ENCODE peak calls at places on chromosome 6, in nine cellular contexts. R is stomach, A is hepatocyte, C is IMR-90, V is cardiac muscle cell, I is mucosa of descending colon, S is neural progenitor cell, H is RWPE1, L is endothelial cell. X is an unnamed sample.

GRCh38 chr6:166629628-166630027 is 2.6 kb upstream of the RPS6KA2 start:
- DNase-seq in R (no peak), A (no peak), C (peak; percentile 89), V (peak; percentile 57), I (no peak), S (no peak), H (no peak), L (no peak), X (no peak)

GRCh38 chr6:47714802-47715201 is 16.4 kb downstream of the ADGRF4 start:
- DNase-seq in R (no peak), A (no peak), C (no peak), V (peak; percentile 37), I (no peak), S (no peak), H (no peak), L (no peak), X (no peak)

GRCh38 chr6:125810435-125810834 is 19.7 kb downstream of the NCOA7 start:
- DNase-seq in R (no peak), A (no peak), C (no peak), V (no peak), I (no peak), S (no peak), H (no peak), L (no peak), X (no peak)

GRCh38 chr6:39263299-39264037 is 34.2 kb upstream of the KCNK5 start:
- DNase-seq in R (no peak), A (no peak), C (no peak), V (no peak), I (no peak), S (no peak), H (no peak), L (no peak), X (no peak)

GRCh38 chr6:116266803-116267202 is 12.9 kb downstream of the TSPYL1 start:
- DNase-seq in R (no peak), A (no peak), C (no peak), V (no peak), I (no peak), S (no peak), H (no peak), L (no peak), X (no peak)

GRCh38 chr6:55276745-55277627 is 50.3 kb upstream of the GFRAL start:
- DNase-seq in R (no peak), A (peak; percentile 78), C (peak; percentile 72), V (peak; percentile 84), I (peak; percentile 12), S (peak; percentile 71), H (peak; percentile 39), L (peak; percentile 34), X (peak; percentile 39)

GRCh38 chr6:140002406-140003022 is 628.1 kb upstream of the CITED2 start:
- DNase-seq in R (no peak), A (no peak), C (peak; percentile 16), V (no peak), I (no peak), S (no peak), H (no peak), L (no peak), X (no peak)

GRCh38 chr6:139029470-139030210 is 1.1 kb downstream of the ABRACL start:
- DNase-seq in R (peak; percentile 69), A (peak; percentile 70), C (peak; percentile 59), V (peak; percentile 72), I (peak; percentile 74), S (peak; percentile 63), H (peak; percentile 30), L (peak; percentile 61), X (peak; percentile 60)

GRCh38 chr6:148200302-148200701 is 142.3 kb upstream of the SASH1 start:
- DNase-seq in R (peak; percentile 68), A (no peak), C (no peak), V (no peak), I (no peak), S (no peak), H (no peak), L (no peak), X (no peak)

GRCh38 chr6:129133770-129134192 is 250.8 kb downstream of the LAMA2 start:
- DNase-seq in R (no peak), A (no peak), C (peak; percentile 39), V (peak; percentile 85), I (no peak), S (no peak), H (no peak), L (no peak), X (no peak)

GRCh38 chr6:49713346-49713745 is at the start of gene CRISP2:
- DNase-seq in R (no peak), A (no peak), C (no peak), V (no peak), I (no peak), S (no peak), H (no peak), L (no peak), X (no peak)

DNA sequence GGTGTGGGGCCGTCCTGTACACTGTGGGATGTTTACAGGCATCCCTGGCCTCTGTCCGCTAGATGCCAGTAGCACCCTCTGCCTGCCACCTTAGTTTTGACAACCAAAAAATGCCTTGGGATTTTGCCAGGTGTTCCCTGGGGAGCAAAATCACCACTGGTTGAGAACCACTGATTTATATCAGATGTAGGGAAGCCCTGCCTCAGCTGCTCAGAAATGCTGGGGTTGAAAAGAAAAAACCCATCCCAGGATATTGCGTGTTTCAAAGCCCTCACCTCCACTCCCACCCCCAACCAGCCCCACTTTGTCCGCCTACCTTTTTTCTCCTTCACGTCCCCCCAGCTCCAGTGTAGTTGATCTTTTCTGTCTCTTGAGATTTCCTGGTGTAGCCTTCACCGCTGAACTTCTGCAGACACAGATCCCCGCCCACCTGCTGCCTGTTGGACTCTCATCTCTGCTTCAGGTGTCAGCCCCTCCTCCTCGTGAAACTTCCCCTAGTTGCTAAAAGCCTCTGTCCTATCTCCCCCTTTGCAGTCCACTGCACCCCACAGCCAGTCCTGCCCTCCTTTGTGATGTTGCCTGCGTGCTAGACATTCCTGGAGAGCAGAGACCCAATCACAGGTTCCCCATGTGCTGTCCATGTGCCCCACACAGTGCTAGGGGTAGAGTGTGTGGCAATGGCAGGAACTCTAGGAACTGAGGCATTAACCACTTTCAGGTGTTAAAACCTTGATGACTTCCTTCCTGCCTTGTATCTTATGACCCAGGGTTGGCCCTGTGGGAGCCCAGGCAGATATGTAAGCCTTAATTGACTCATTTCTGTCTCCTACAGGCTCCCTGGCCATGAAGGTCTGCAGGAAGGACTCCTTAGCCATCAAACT is 98.9 kb downstream of the TBC1D7 start:
- DNase-seq in R (no peak), A (peak; percentile 35), C (no peak), V (peak; percentile 36), I (no peak), S (peak; percentile 22), H (peak; percentile 35), L (no peak), X (no peak)
- TF ChIP-seq CTCF in R (no peak), A (no peak), C (no peak), V (peak; percentile 11), I (no peak), S (peak; percentile 29), H (peak; percentile 24), L (no peak), X (no peak)

DNA sequence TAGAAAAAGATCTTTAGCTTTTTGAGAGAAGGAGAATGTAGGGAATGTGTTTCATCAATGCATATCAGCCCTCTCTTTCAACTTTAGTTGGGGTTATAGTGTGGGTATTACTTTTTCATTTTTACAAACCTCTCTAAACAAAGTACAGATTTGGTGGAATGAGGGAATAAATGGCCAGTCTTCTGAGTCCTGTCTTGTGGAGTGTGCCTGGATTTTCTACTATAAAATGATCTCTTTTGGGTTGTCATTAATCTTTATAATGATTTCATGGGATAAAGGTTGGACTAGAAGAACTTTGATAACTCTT is 209.3 kb downstream of the RNF144B start:
- DNase-seq in R (no peak), A (no peak), C (no peak), V (no peak), I (no peak), S (no peak), H (no peak), L (no peak), X (no peak)
- TF ChIP-seq CTCF in R (no peak), A (no peak), C (no peak), V (no peak), I (peak; percentile 10), S (no peak), H (peak; percentile 55), L (peak; percentile 54), X (peak; percentile 8)

GRCh38 chr6:160750276-160750689 is 48.2 kb downstream of the PLG start:
- DNase-seq in R (no peak), A (peak; percentile 39), C (no peak), V (no peak), I (no peak), S (peak; percentile 64), H (peak; percentile 29), L (peak; percentile 57), X (peak; percentile 10)
- TF ChIP-seq CTCF in R (no peak), A (peak; percentile 57), C (no peak), V (no peak), I (no peak), S (peak; percentile 70), H (peak; percentile 21), L (peak; percentile 53), X (peak; percentile 31)

GRCh38 chr6:169652896-169653295 is 48.9 kb downstream of the WDR27 start:
- DNase-seq in R (no peak), A (no peak), C (no peak), V (no peak), I (no peak), S (no peak), H (no peak), L (no peak), X (no peak)

GRCh38 chr6:169651498-169651897 is 50.3 kb downstream of the WDR27 start:
- DNase-seq in R (no peak), A (no peak), C (no peak), V (no peak), I (no peak), S (no peak), H (no peak), L (no peak), X (no peak)

GRCh38 chr6:169656626-169657610 is 44.9 kb downstream of the WDR27 start:
- DNase-seq in R (no peak), A (no peak), C (no peak), V (no peak), I (no peak), S (no peak), H (no peak), L (no peak), X (no peak)

GRCh38 chr6:169653691-169654090 is 48.1 kb downstream of the WDR27 start:
- DNase-seq in R (no peak), A (no peak), C (no peak), V (no peak), I (no peak), S (no peak), H (no peak), L (no peak), X (no peak)

DNA sequence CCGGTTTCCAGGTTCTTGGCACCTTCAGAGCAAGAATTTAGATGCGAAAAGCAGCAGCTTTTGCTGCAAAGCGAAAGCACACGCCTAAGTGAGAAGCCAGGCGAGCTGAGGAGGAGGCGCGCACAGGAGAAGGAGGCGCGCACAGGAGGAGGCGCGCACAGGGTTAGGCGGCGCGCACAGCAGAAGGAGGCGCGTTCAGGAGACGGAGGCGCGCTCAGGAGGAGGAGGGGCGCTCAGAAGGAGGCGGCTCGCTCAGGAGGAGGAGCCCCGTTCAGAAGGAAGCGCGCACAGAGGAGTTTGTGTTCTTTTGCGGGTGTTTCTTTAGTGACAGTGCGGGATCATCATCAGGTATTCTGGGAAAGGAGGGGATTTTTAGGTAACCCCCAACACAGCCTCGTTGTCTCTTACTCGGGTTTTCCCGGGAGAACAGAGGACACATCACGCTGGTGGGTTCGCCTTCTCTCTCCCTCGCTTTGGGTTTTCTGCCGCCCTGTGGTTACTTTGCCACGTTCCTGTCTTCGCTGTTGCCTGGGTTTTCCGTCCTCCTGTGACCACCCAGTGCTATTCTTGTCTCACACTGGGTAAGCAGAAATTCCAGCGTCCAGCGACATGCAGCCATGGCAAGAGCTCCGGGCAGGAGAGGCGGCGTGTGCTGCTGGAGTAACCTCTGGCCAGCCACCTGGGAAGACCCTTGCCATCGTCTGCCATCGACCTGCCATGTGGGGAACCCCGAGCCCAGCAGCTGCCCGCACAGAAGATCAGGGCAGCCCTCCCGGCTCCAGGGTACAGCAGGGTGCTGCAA is 47.0 kb downstream of the WDR27 start:
- DNase-seq in R (peak; percentile 77), A (no peak), C (peak; percentile 61), V (peak; percentile 83), I (peak; percentile 80), S (no peak), H (peak; percentile 55), L (no peak), X (peak; percentile 64)
- TF ChIP-seq CTCF in R (no peak), A (no peak), C (peak; percentile 41), V (peak; percentile 41), I (no peak), S (no peak), H (peak; percentile 30), L (no peak), X (no peak)